ENCODE peak calls at places on chromosomes 13 and 19, in eight cellular contexts. One of them, this sample, is unnamed. For H3K9me3, the result is how much of the 10 kb centered on the place peaks cover.

GRCh38 chr19:11252665-11253355 is 9.5 kb downstream of the DOCK6 start:
- DNase-seq in lung: no peak
- DNase-seq in HAP-1: no peak
- DNase-seq in GM23248: peak
- DNase-seq in heart left ventricle: no peak
- DNase-seq in CD4-positive, alpha-beta T cell: no peak
- DNase-seq in tibial nerve: no peak
- DNase-seq in left ventricle myocardium inferior: no peak
- DNase-seq in this sample: no peak

GRCh38 chr19:11581740-11582139 is 4.3 kb upstream of the ACP5 start:
- DNase-seq in lung: no peak
- DNase-seq in HAP-1: no peak
- DNase-seq in GM23248: peak
- DNase-seq in heart left ventricle: no peak
- DNase-seq in CD4-positive, alpha-beta T cell: peak
- DNase-seq in tibial nerve: no peak
- DNase-seq in left ventricle myocardium inferior: no peak
- DNase-seq in this sample: no peak

GRCh38 chr13:36332986-36333385 is 13.2 kb downstream of the SPART start:
- DNase-seq in lung: no peak
- DNase-seq in HAP-1: no peak
- DNase-seq in GM23248: peak
- DNase-seq in heart left ventricle: no peak
- DNase-seq in CD4-positive, alpha-beta T cell: no peak
- DNase-seq in tibial nerve: no peak
- DNase-seq in left ventricle myocardium inferior: no peak
- DNase-seq in this sample: no peak

GRCh38 chr13:50011461-50011860 is 3.8 kb upstream of the KCNRG start:
- DNase-seq in lung: no peak
- DNase-seq in HAP-1: no peak
- DNase-seq in GM23248: no peak
- DNase-seq in heart left ventricle: no peak
- DNase-seq in CD4-positive, alpha-beta T cell: no peak
- DNase-seq in tibial nerve: no peak
- DNase-seq in left ventricle myocardium inferior: no peak
- DNase-seq in this sample: no peak

GRCh38 chr19:44754743-44755066 is 6.2 kb downstream of the BCL3 start:
- DNase-seq in lung: no peak
- DNase-seq in HAP-1: no peak
- DNase-seq in GM23248: no peak
- DNase-seq in heart left ventricle: no peak
- DNase-seq in CD4-positive, alpha-beta T cell: no peak
- DNase-seq in tibial nerve: no peak
- DNase-seq in left ventricle myocardium inferior: no peak
- DNase-seq in this sample: no peak

GRCh38 chr13:28494537-28494860 is 429 bp downstream of the FLT1 start:
- DNase-seq in lung: no peak
- DNase-seq in HAP-1: peak
- DNase-seq in GM23248: peak
- DNase-seq in heart left ventricle: no peak
- DNase-seq in CD4-positive, alpha-beta T cell: no peak
- DNase-seq in tibial nerve: no peak
- DNase-seq in left ventricle myocardium inferior: no peak
- DNase-seq in this sample: no peak

GRCh38 chr13:104006625-104007061 is 940.4 kb upstream of the SLC10A2 start:
- DNase-seq in lung: no peak
- DNase-seq in HAP-1: no peak
- DNase-seq in GM23248: no peak
- DNase-seq in heart left ventricle: no peak
- DNase-seq in CD4-positive, alpha-beta T cell: no peak
- DNase-seq in tibial nerve: no peak
- DNase-seq in left ventricle myocardium inferior: no peak
- DNase-seq in this sample: no peak

GRCh38 chr13:44857061-44857460 is 132.2 kb downstream of the NUFIP1 start:
- DNase-seq in lung: no peak
- DNase-seq in HAP-1: no peak
- DNase-seq in GM23248: peak
- DNase-seq in heart left ventricle: no peak
- DNase-seq in CD4-positive, alpha-beta T cell: no peak
- DNase-seq in tibial nerve: no peak
- DNase-seq in left ventricle myocardium inferior: no peak
- DNase-seq in this sample: no peak

GRCh38 chr13:37202264-37202663 is 96.8 kb upstream of the CSNK1A1L start:
- DNase-seq in lung: no peak
- DNase-seq in HAP-1: no peak
- DNase-seq in GM23248: peak
- DNase-seq in heart left ventricle: no peak
- DNase-seq in CD4-positive, alpha-beta T cell: no peak
- DNase-seq in tibial nerve: no peak
- DNase-seq in left ventricle myocardium inferior: no peak
- DNase-seq in this sample: no peak

GRCh38 chr19:48501961-48502719 is 9.5 kb downstream of the LMTK3 start:
- DNase-seq in lung: peak
- DNase-seq in HAP-1: peak
- DNase-seq in GM23248: peak
- DNase-seq in heart left ventricle: no peak
- DNase-seq in CD4-positive, alpha-beta T cell: peak
- DNase-seq in tibial nerve: no peak
- DNase-seq in left ventricle myocardium inferior: no peak
- DNase-seq in this sample: peak

GRCh38 chr19:52991484-52991883 is 22.2 kb upstream of the ERVV-1 start:
- DNase-seq in lung: no peak
- DNase-seq in HAP-1: no peak
- DNase-seq in GM23248: peak
- DNase-seq in heart left ventricle: no peak
- DNase-seq in CD4-positive, alpha-beta T cell: no peak
- DNase-seq in tibial nerve: no peak
- DNase-seq in left ventricle myocardium inferior: no peak
- DNase-seq in this sample: no peak

DNA sequence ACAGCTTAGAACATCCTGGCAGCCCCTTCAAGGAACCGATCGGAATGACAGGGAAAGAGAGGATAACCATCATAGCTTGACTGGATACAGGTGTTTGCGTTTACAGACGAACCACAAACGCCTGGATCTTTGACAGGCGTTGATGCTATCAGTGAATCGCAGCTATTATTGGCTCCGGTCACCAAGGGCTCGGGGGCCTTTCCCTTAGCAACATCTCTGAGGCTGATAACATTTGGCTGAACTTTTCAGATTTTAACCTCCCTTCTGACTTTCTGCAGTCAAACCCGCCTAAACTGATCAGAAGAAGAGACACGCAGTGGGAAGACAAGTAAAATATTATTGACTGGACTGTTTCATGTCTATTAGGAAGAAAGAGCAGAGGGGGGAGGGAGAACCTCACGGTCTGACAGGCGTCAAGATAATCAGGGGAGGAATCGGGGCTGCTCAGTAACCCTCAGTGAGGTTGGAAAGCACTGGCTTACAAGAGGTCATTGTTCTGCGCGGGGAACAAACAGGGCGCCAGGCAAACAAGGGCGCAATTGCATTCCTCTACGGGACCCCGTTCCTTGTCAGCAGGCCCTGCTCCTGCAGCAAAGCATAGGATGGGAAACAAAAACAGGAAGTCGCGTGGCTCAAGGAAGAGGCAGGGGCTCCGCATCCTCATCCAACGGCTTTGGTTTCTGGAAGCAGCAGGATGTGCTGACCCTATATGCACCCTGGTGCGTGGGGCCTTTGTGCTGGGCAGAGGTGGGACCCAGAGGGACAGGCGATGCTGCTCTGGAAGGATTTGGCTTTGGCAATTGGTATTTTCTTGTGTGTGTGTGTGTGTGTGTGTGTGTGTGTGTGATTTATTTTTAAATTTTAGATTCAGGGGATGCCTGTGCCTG is 322.2 kb upstream of the ZNF507 start:
- DNase-seq in lung: no peak
- DNase-seq in HAP-1: no peak
- DNase-seq in GM23248: no peak
- DNase-seq in heart left ventricle: no peak
- DNase-seq in CD4-positive, alpha-beta T cell: no peak
- DNase-seq in tibial nerve: no peak
- DNase-seq in left ventricle myocardium inferior: no peak
- DNase-seq in this sample: no peak
- H3K9me3 ChIP-seq in lung: under half
- H3K9me3 ChIP-seq in HAP-1: under half
- H3K9me3 ChIP-seq in GM23248: under half
- H3K9me3 ChIP-seq in heart left ventricle: under half
- H3K9me3 ChIP-seq in CD4-positive, alpha-beta T cell: under half
- H3K9me3 ChIP-seq in tibial nerve: under half
- H3K9me3 ChIP-seq in left ventricle myocardium inferior: under half
- H3K9me3 ChIP-seq in this sample: under half

GRCh38 chr19:31784631-31785237 is 435.5 kb upstream of the TSHZ3 start:
- DNase-seq in lung: peak
- DNase-seq in HAP-1: no peak
- DNase-seq in GM23248: no peak
- DNase-seq in heart left ventricle: no peak
- DNase-seq in CD4-positive, alpha-beta T cell: no peak
- DNase-seq in tibial nerve: peak
- DNase-seq in left ventricle myocardium inferior: no peak
- DNase-seq in this sample: no peak
- H3K9me3 ChIP-seq in lung: under half
- H3K9me3 ChIP-seq in HAP-1: under half
- H3K9me3 ChIP-seq in GM23248: under half
- H3K9me3 ChIP-seq in heart left ventricle: under half
- H3K9me3 ChIP-seq in CD4-positive, alpha-beta T cell: under half
- H3K9me3 ChIP-seq in tibial nerve: under half
- H3K9me3 ChIP-seq in left ventricle myocardium inferior: under half
- H3K9me3 ChIP-seq in this sample: under half

GRCh38 chr19:57800696-57801095 is 14.0 kb downstream of the ZNF552 start:
- DNase-seq in lung: no peak
- DNase-seq in HAP-1: no peak
- DNase-seq in GM23248: no peak
- DNase-seq in heart left ventricle: no peak
- DNase-seq in CD4-positive, alpha-beta T cell: no peak
- DNase-seq in tibial nerve: no peak
- DNase-seq in left ventricle myocardium inferior: no peak
- DNase-seq in this sample: no peak
- H3K9me3 ChIP-seq in lung: under half
- H3K9me3 ChIP-seq in HAP-1: under half
- H3K9me3 ChIP-seq in GM23248: under half
- H3K9me3 ChIP-seq in heart left ventricle: under half
- H3K9me3 ChIP-seq in CD4-positive, alpha-beta T cell: under half
- H3K9me3 ChIP-seq in tibial nerve: under half
- H3K9me3 ChIP-seq in left ventricle myocardium inferior: under half
- H3K9me3 ChIP-seq in this sample: under half

DNA sequence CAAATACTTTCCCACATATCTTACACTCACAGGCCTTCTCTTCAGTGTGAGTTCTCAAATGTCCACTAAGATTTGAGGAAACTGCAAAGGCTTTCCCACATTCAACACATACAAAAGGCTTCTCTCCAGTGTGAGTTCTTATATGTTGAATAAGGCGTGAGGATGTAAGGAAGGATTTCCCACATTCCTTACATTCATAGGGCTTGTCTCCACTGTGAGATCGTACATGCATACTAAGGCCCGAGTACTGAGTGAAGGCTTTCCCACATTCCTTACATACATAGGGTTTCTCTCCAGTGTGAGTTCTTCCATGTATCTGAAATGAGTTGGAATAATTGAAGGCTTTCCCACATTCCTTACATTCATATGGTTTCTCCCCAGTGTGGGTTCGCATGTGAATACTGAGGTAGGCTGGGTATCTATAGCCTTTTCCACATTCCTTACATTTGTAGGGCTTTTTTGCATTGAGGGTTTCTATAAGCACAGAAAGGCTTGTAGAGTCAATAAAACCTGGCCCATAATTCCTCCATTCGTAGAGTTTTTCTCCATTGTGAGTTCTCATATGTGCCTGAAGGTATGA is 9.6 kb downstream of the ZNF426 start:
- DNase-seq in lung: no peak
- DNase-seq in HAP-1: no peak
- DNase-seq in GM23248: peak
- DNase-seq in heart left ventricle: no peak
- DNase-seq in CD4-positive, alpha-beta T cell: no peak
- DNase-seq in tibial nerve: no peak
- DNase-seq in left ventricle myocardium inferior: no peak
- DNase-seq in this sample: no peak
- H3K9me3 ChIP-seq in lung: half or more
- H3K9me3 ChIP-seq in HAP-1: under half
- H3K9me3 ChIP-seq in GM23248: under half
- H3K9me3 ChIP-seq in heart left ventricle: under half
- H3K9me3 ChIP-seq in CD4-positive, alpha-beta T cell: half or more
- H3K9me3 ChIP-seq in tibial nerve: under half
- H3K9me3 ChIP-seq in left ventricle myocardium inferior: half or more
- H3K9me3 ChIP-seq in this sample: half or more

DNA sequence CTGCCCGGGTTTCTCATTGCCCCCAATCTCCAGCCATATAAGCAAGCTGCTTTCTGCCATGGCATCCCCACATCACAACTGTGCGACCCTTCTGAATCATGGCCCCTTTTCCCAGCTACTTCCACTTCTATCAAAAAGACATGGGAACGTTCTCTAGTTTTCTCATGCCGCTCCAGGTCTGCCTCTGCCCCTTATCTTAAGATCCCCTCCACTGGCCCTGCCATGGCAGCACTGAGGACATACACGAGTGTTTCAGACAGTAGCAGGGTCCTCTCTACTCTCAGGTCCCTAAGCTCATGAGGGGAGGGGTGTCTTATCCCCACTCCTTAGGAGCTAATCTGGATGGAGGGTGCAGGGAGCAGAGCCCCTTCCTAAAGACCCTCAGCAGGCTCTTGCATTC is 5.5 kb upstream of the AMER2 start:
- DNase-seq in lung: no peak
- DNase-seq in HAP-1: no peak
- DNase-seq in GM23248: no peak
- DNase-seq in heart left ventricle: no peak
- DNase-seq in CD4-positive, alpha-beta T cell: no peak
- DNase-seq in tibial nerve: no peak
- DNase-seq in left ventricle myocardium inferior: no peak
- DNase-seq in this sample: no peak
- H3K9me3 ChIP-seq in lung: under half
- H3K9me3 ChIP-seq in HAP-1: under half
- H3K9me3 ChIP-seq in GM23248: under half
- H3K9me3 ChIP-seq in heart left ventricle: under half
- H3K9me3 ChIP-seq in CD4-positive, alpha-beta T cell: under half
- H3K9me3 ChIP-seq in tibial nerve: under half
- H3K9me3 ChIP-seq in left ventricle myocardium inferior: under half
- H3K9me3 ChIP-seq in this sample: under half